ENCODE peak calls at places on chromosomes 2 and 18, in nine cellular contexts. One of them, this sample, is unnamed.

GRCh38 chr2:9194352-9194751 is 12.3 kb upstream of the ASAP2 start:
- DNase-seq in CD8-positive, alpha-beta T cell: no peak
- DNase-seq in substantia nigra: no peak
- DNase-seq in sigmoid colon: no peak
- DNase-seq in lung: no peak
- DNase-seq in body of pancreas: no peak
- DNase-seq in effector memory CD4-positive, alpha-beta T cell: no peak
- DNase-seq in thoracic aorta: no peak
- DNase-seq in heart left ventricle: no peak
- DNase-seq in this sample: no peak

GRCh38 chr2:26591619-26592505 is 49.3 kb downstream of the CIB4 start:
- DNase-seq in body of pancreas: no peak
- DNase-seq in effector memory CD4-positive, alpha-beta T cell: no peak
- DNase-seq in lung: no peak
- DNase-seq in heart left ventricle: no peak
- DNase-seq in substantia nigra: no peak
- DNase-seq in thoracic aorta: no peak
- DNase-seq in sigmoid colon: peak
- DNase-seq in CD8-positive, alpha-beta T cell: no peak
- DNase-seq in this sample: no peak

GRCh38 chr2:201798252-201798918 is 8.0 kb upstream of the CDK15 start:
- DNase-seq in substantia nigra: no peak
- DNase-seq in body of pancreas: no peak
- DNase-seq in sigmoid colon: no peak
- DNase-seq in thoracic aorta: no peak
- DNase-seq in CD8-positive, alpha-beta T cell: no peak
- DNase-seq in heart left ventricle: no peak
- DNase-seq in lung: no peak
- DNase-seq in effector memory CD4-positive, alpha-beta T cell: no peak
- DNase-seq in this sample: peak

GRCh38 chr18:34659579-34660517 is 50.2 kb upstream of the DTNA start:
- DNase-seq in sigmoid colon: peak
- DNase-seq in substantia nigra: peak
- DNase-seq in lung: peak
- DNase-seq in effector memory CD4-positive, alpha-beta T cell: no peak
- DNase-seq in thoracic aorta: peak
- DNase-seq in heart left ventricle: peak
- DNase-seq in CD8-positive, alpha-beta T cell: no peak
- DNase-seq in body of pancreas: peak
- DNase-seq in this sample: peak

GRCh38 chr2:108988796-108989713 is at the start of gene EDAR:
- DNase-seq in substantia nigra: no peak
- DNase-seq in thoracic aorta: no peak
- DNase-seq in lung: peak
- DNase-seq in heart left ventricle: peak
- DNase-seq in effector memory CD4-positive, alpha-beta T cell: peak
- DNase-seq in body of pancreas: peak
- DNase-seq in CD8-positive, alpha-beta T cell: peak
- DNase-seq in sigmoid colon: no peak
- DNase-seq in this sample: no peak

GRCh38 chr2:29821591-29821990 is 99.8 kb downstream of the ALK start:
- DNase-seq in body of pancreas: no peak
- DNase-seq in heart left ventricle: no peak
- DNase-seq in lung: no peak
- DNase-seq in thoracic aorta: no peak
- DNase-seq in sigmoid colon: no peak
- DNase-seq in substantia nigra: no peak
- DNase-seq in effector memory CD4-positive, alpha-beta T cell: no peak
- DNase-seq in CD8-positive, alpha-beta T cell: no peak
- DNase-seq in this sample: no peak

GRCh38 chr18:37287601-37288000 is 278.0 kb downstream of the CELF4 start:
- DNase-seq in CD8-positive, alpha-beta T cell: no peak
- DNase-seq in body of pancreas: no peak
- DNase-seq in sigmoid colon: no peak
- DNase-seq in substantia nigra: no peak
- DNase-seq in heart left ventricle: no peak
- DNase-seq in effector memory CD4-positive, alpha-beta T cell: no peak
- DNase-seq in lung: no peak
- DNase-seq in thoracic aorta: no peak
- DNase-seq in this sample: no peak

GRCh38 chr2:160583162-160583522 is 89.5 kb upstream of the RBMS1 start:
- DNase-seq in sigmoid colon: no peak
- DNase-seq in substantia nigra: no peak
- DNase-seq in effector memory CD4-positive, alpha-beta T cell: no peak
- DNase-seq in CD8-positive, alpha-beta T cell: no peak
- DNase-seq in thoracic aorta: no peak
- DNase-seq in body of pancreas: no peak
- DNase-seq in lung: no peak
- DNase-seq in heart left ventricle: no peak
- DNase-seq in this sample: no peak

GRCh38 chr2:170086117-170086688 is 91.7 kb upstream of the MYO3B start:
- DNase-seq in heart left ventricle: no peak
- DNase-seq in sigmoid colon: no peak
- DNase-seq in CD8-positive, alpha-beta T cell: no peak
- DNase-seq in body of pancreas: no peak
- DNase-seq in effector memory CD4-positive, alpha-beta T cell: no peak
- DNase-seq in substantia nigra: no peak
- DNase-seq in thoracic aorta: no peak
- DNase-seq in lung: no peak
- DNase-seq in this sample: no peak

GRCh38 chr2:125561302-125561701 is 1094.7 kb upstream of the GYPC start:
- DNase-seq in lung: no peak
- DNase-seq in heart left ventricle: no peak
- DNase-seq in substantia nigra: no peak
- DNase-seq in sigmoid colon: no peak
- DNase-seq in effector memory CD4-positive, alpha-beta T cell: no peak
- DNase-seq in thoracic aorta: no peak
- DNase-seq in CD8-positive, alpha-beta T cell: no peak
- DNase-seq in body of pancreas: no peak
- DNase-seq in this sample: no peak

GRCh38 chr2:187136646-187137045 is 287.7 kb upstream of the ZSWIM2 start:
- DNase-seq in sigmoid colon: no peak
- DNase-seq in lung: no peak
- DNase-seq in CD8-positive, alpha-beta T cell: no peak
- DNase-seq in body of pancreas: no peak
- DNase-seq in heart left ventricle: no peak
- DNase-seq in thoracic aorta: no peak
- DNase-seq in effector memory CD4-positive, alpha-beta T cell: no peak
- DNase-seq in substantia nigra: no peak
- DNase-seq in this sample: no peak

GRCh38 chr2:208146006-208146405 is at the start of gene CRYGB:
- DNase-seq in substantia nigra: no peak
- DNase-seq in sigmoid colon: no peak
- DNase-seq in body of pancreas: no peak
- DNase-seq in heart left ventricle: no peak
- DNase-seq in lung: no peak
- DNase-seq in effector memory CD4-positive, alpha-beta T cell: no peak
- DNase-seq in thoracic aorta: no peak
- DNase-seq in CD8-positive, alpha-beta T cell: no peak
- DNase-seq in this sample: no peak

GRCh38 chr2:208147008-208147407 is 1.1 kb upstream of the CRYGB start:
- DNase-seq in sigmoid colon: no peak
- DNase-seq in heart left ventricle: no peak
- DNase-seq in thoracic aorta: no peak
- DNase-seq in substantia nigra: no peak
- DNase-seq in CD8-positive, alpha-beta T cell: no peak
- DNase-seq in effector memory CD4-positive, alpha-beta T cell: no peak
- DNase-seq in lung: no peak
- DNase-seq in body of pancreas: no peak
- DNase-seq in this sample: no peak

GRCh38 chr2:208139447-208139846 is 6.5 kb downstream of the CRYGB start:
- DNase-seq in lung: no peak
- DNase-seq in body of pancreas: no peak
- DNase-seq in heart left ventricle: no peak
- DNase-seq in effector memory CD4-positive, alpha-beta T cell: no peak
- DNase-seq in thoracic aorta: no peak
- DNase-seq in substantia nigra: no peak
- DNase-seq in sigmoid colon: no peak
- DNase-seq in CD8-positive, alpha-beta T cell: no peak
- DNase-seq in this sample: no peak

GRCh38 chr2:208142925-208143799 is 2.8 kb downstream of the CRYGB start:
- DNase-seq in heart left ventricle: no peak
- DNase-seq in sigmoid colon: no peak
- DNase-seq in effector memory CD4-positive, alpha-beta T cell: no peak
- DNase-seq in CD8-positive, alpha-beta T cell: no peak
- DNase-seq in lung: no peak
- DNase-seq in substantia nigra: no peak
- DNase-seq in thoracic aorta: no peak
- DNase-seq in body of pancreas: no peak
- DNase-seq in this sample: no peak

DNA sequence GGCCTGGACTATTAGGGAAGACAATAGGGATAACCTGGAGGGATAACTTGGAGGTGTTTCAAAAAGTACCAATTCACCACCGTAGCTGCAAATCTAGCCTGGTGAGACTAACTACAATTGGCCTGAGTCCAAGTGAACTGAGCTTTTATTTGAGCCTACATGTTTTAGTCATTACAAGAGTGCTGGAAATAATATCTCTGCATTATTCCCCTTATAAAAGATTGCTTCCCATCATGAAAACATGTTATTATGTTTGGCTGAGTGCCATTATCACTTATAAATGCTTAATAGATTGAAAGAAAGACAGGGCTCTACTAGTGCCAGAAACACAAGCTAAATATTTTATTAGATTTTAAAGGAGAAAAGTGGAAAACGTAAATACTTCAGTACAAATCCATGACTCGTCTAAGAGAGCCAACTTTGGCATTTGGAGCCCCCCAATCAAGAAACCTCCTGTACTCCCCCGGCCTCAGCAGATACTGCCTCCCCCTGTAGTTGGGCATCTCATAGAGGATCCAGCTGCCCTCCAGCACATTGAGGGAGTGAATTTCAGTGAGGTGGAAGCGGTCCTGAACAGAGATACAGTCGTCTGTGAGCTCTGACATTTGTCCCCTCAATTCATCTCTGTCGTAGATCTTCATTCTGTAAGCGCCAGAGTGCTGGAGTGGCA is 3.6 kb downstream of the CRYGB start:
- DNase-seq in sigmoid colon: no peak
- DNase-seq in lung: no peak
- DNase-seq in effector memory CD4-positive, alpha-beta T cell: no peak
- DNase-seq in substantia nigra: no peak
- DNase-seq in heart left ventricle: no peak
- DNase-seq in thoracic aorta: no peak
- DNase-seq in CD8-positive, alpha-beta T cell: no peak
- DNase-seq in body of pancreas: no peak
- DNase-seq in this sample: no peak
- H3K27ac ChIP-seq in sigmoid colon: no peak
- H3K27ac ChIP-seq in lung: no peak
- H3K27ac ChIP-seq in effector memory CD4-positive, alpha-beta T cell: no peak
- H3K27ac ChIP-seq in substantia nigra: no peak
- H3K27ac ChIP-seq in heart left ventricle: no peak
- H3K27ac ChIP-seq in thoracic aorta: no peak
- H3K27ac ChIP-seq in CD8-positive, alpha-beta T cell: no peak
- H3K27ac ChIP-seq in body of pancreas: no peak
- H3K27ac ChIP-seq in this sample: no peak

GRCh38 chr2:219496781-219497494 is 1.8 kb upstream of the GMPPA start:
- DNase-seq in sigmoid colon: peak
- DNase-seq in effector memory CD4-positive, alpha-beta T cell: no peak
- DNase-seq in lung: no peak
- DNase-seq in thoracic aorta: no peak
- DNase-seq in body of pancreas: peak
- DNase-seq in substantia nigra: peak
- DNase-seq in CD8-positive, alpha-beta T cell: no peak
- DNase-seq in heart left ventricle: no peak
- DNase-seq in this sample: no peak

GRCh38 chr2:219497495-219498279 is 1.0 kb upstream of the GMPPA start:
- DNase-seq in sigmoid colon: peak
- DNase-seq in lung: peak
- DNase-seq in CD8-positive, alpha-beta T cell: no peak
- DNase-seq in effector memory CD4-positive, alpha-beta T cell: no peak
- DNase-seq in thoracic aorta: peak
- DNase-seq in substantia nigra: peak
- DNase-seq in body of pancreas: peak
- DNase-seq in heart left ventricle: peak
- DNase-seq in this sample: no peak

GRCh38 chr2:219495531-219496122 is 3.1 kb upstream of the GMPPA start:
- DNase-seq in sigmoid colon: peak
- DNase-seq in body of pancreas: peak
- DNase-seq in heart left ventricle: peak
- DNase-seq in substantia nigra: peak
- DNase-seq in lung: no peak
- DNase-seq in effector memory CD4-positive, alpha-beta T cell: no peak
- DNase-seq in CD8-positive, alpha-beta T cell: peak
- DNase-seq in thoracic aorta: no peak
- DNase-seq in this sample: no peak

GRCh38 chr2:219494952-219495530 is 3.6 kb upstream of the GMPPA start:
- DNase-seq in sigmoid colon: no peak
- DNase-seq in heart left ventricle: no peak
- DNase-seq in thoracic aorta: no peak
- DNase-seq in body of pancreas: no peak
- DNase-seq in lung: no peak
- DNase-seq in substantia nigra: no peak
- DNase-seq in effector memory CD4-positive, alpha-beta T cell: no peak
- DNase-seq in CD8-positive, alpha-beta T cell: no peak
- DNase-seq in this sample: no peak

GRCh38 chr2:219496247-219496646 is 2.4 kb upstream of the GMPPA start:
- DNase-seq in sigmoid colon: no peak
- DNase-seq in heart left ventricle: no peak
- DNase-seq in CD8-positive, alpha-beta T cell: no peak
- DNase-seq in body of pancreas: no peak
- DNase-seq in substantia nigra: no peak
- DNase-seq in lung: no peak
- DNase-seq in thoracic aorta: no peak
- DNase-seq in effector memory CD4-positive, alpha-beta T cell: no peak
- DNase-seq in this sample: no peak
- H3K27ac ChIP-seq in sigmoid colon: peak
- H3K27ac ChIP-seq in heart left ventricle: no peak
- H3K27ac ChIP-seq in CD8-positive, alpha-beta T cell: no peak
- H3K27ac ChIP-seq in body of pancreas: no peak
- H3K27ac ChIP-seq in substantia nigra: no peak
- H3K27ac ChIP-seq in lung: no peak
- H3K27ac ChIP-seq in thoracic aorta: peak
- H3K27ac ChIP-seq in effector memory CD4-positive, alpha-beta T cell: no peak
- H3K27ac ChIP-seq in this sample: no peak

GRCh38 chr2:72794572-72794971 is 31.3 kb downstream of the EXOC6B start:
- DNase-seq in heart left ventricle: no peak
- DNase-seq in effector memory CD4-positive, alpha-beta T cell: no peak
- DNase-seq in lung: no peak
- DNase-seq in thoracic aorta: no peak
- DNase-seq in sigmoid colon: no peak
- DNase-seq in body of pancreas: no peak
- DNase-seq in substantia nigra: no peak
- DNase-seq in CD8-positive, alpha-beta T cell: no peak
- DNase-seq in this sample: no peak
- H3K27ac ChIP-seq in heart left ventricle: peak
- H3K27ac ChIP-seq in effector memory CD4-positive, alpha-beta T cell: no peak
- H3K27ac ChIP-seq in lung: peak
- H3K27ac ChIP-seq in thoracic aorta: no peak
- H3K27ac ChIP-seq in sigmoid colon: no peak
- H3K27ac ChIP-seq in body of pancreas: no peak
- H3K27ac ChIP-seq in substantia nigra: no peak
- H3K27ac ChIP-seq in CD8-positive, alpha-beta T cell: no peak
- H3K27ac ChIP-seq in this sample: peak

GRCh38 chr2:135874966-135875365 is 1.3 kb downstream of the MCM6 start:
- DNase-seq in substantia nigra: no peak
- DNase-seq in sigmoid colon: no peak
- DNase-seq in effector memory CD4-positive, alpha-beta T cell: no peak
- DNase-seq in heart left ventricle: no peak
- DNase-seq in body of pancreas: no peak
- DNase-seq in thoracic aorta: no peak
- DNase-seq in lung: no peak
- DNase-seq in CD8-positive, alpha-beta T cell: no peak
- DNase-seq in this sample: no peak
- H3K27ac ChIP-seq in substantia nigra: no peak
- H3K27ac ChIP-seq in sigmoid colon: no peak
- H3K27ac ChIP-seq in effector memory CD4-positive, alpha-beta T cell: no peak
- H3K27ac ChIP-seq in heart left ventricle: no peak
- H3K27ac ChIP-seq in body of pancreas: no peak
- H3K27ac ChIP-seq in thoracic aorta: no peak
- H3K27ac ChIP-seq in lung: no peak
- H3K27ac ChIP-seq in CD8-positive, alpha-beta T cell: peak
- H3K27ac ChIP-seq in this sample: no peak

GRCh38 chr18:22167471-22168151 is 1.8 kb upstream of the GATA6 start:
- DNase-seq in thoracic aorta: no peak
- DNase-seq in body of pancreas: peak
- DNase-seq in substantia nigra: no peak
- DNase-seq in heart left ventricle: peak
- DNase-seq in sigmoid colon: no peak
- DNase-seq in CD8-positive, alpha-beta T cell: no peak
- DNase-seq in effector memory CD4-positive, alpha-beta T cell: no peak
- DNase-seq in lung: no peak
- DNase-seq in this sample: no peak
- H3K27ac ChIP-seq in thoracic aorta: peak
- H3K27ac ChIP-seq in body of pancreas: peak
- H3K27ac ChIP-seq in substantia nigra: no peak
- H3K27ac ChIP-seq in heart left ventricle: peak
- H3K27ac ChIP-seq in sigmoid colon: peak
- H3K27ac ChIP-seq in CD8-positive, alpha-beta T cell: no peak
- H3K27ac ChIP-seq in effector memory CD4-positive, alpha-beta T cell: no peak
- H3K27ac ChIP-seq in lung: peak
- H3K27ac ChIP-seq in this sample: no peak

This sample was measured in epithelial cell of prostate.